ENCODE peak calls at places on chromosome 4, in four cellular contexts. E is neural crest cell, C is OCI-LY7, B is ascending aorta. Z is an unnamed sample.

GRCh38 chr4:140726776-140727500 is 29.2 kb downstream of the TBC1D9 start:
- DNase-seq in E (no peak), C (no peak), B (no peak), Z (no peak)

GRCh38 chr4:8910100-8910821 is 38.6 kb upstream of the HMX1 start:
- DNase-seq in E (no peak), C (no peak), B (peak), Z (no peak)

GRCh38 chr4:20520901-20521300 is 179.4 kb upstream of the PACRGL start:
- DNase-seq in E (no peak), C (no peak), B (no peak), Z (no peak)

GRCh38 chr4:74793757-74794340 is 474 bp downstream of the BTC start:
- DNase-seq in E (peak), C (no peak), B (peak), Z (peak)

GRCh38 chr4:176191974-176192373 is 3.4 kb downstream of the SPATA4 start:
- DNase-seq in E (no peak), C (no peak), B (no peak), Z (no peak)

GRCh38 chr4:139297001-139297410 is 4.3 kb upstream of the NAA15 start:
- DNase-seq in E (no peak), C (no peak), B (no peak), Z (no peak)

GRCh38 chr4:646460-646859 is 21.1 kb downstream of the PDE6B start:
- DNase-seq in E (no peak), C (no peak), B (no peak), Z (peak)

GRCh38 chr4:76238236-76238635 is 13.3 kb upstream of the FAM47E start:
- DNase-seq in E (no peak), C (no peak), B (no peak), Z (no peak)

GRCh38 chr4:48970471-48970921 is 15.6 kb upstream of the CWH43 start:
- DNase-seq in E (no peak), C (no peak), B (no peak), Z (peak)

GRCh38 chr4:137463377-137464003 is 68.8 kb downstream of the PCDH18 start:
- DNase-seq in E (no peak), C (no peak), B (no peak), Z (no peak)

GRCh38 chr4:158841540-158841939 is 72.7 kb downstream of the FNIP2 start:
- DNase-seq in E (no peak), C (no peak), B (no peak), Z (no peak)

GRCh38 chr4:11698846-11699590 is 270.3 kb upstream of the HS3ST1 start:
- DNase-seq in E (no peak), C (no peak), B (no peak), Z (no peak)

GRCh38 chr4:53682196-53682595 is 90.9 kb upstream of the LNX1 start:
- DNase-seq in E (no peak), C (no peak), B (no peak), Z (no peak)

GRCh38 chr4:26632916-26633315 is 49.0 kb downstream of the TBC1D19 start:
- DNase-seq in E (no peak), C (no peak), B (no peak), Z (no peak)

GRCh38 chr4:145735330-145735638 is 55.3 kb downstream of the C4orf51 start:
- DNase-seq in E (no peak), C (no peak), B (peak), Z (no peak)
- TF ChIP-seq CTCF in E (no peak), C (no peak), B (no peak), Z (no peak)

GRCh38 chr4:97548943-97549583 is 594.2 kb downstream of the STPG2 start:
- DNase-seq in E (no peak), C (no peak), B (no peak), Z (no peak)
- TF ChIP-seq CTCF in E (peak), C (no peak), B (no peak), Z (no peak)

GRCh38 chr4:83387922-83388676 is 53.5 kb upstream of the HPSE start:
- DNase-seq in E (no peak), C (peak), B (no peak), Z (peak)

GRCh38 chr4:83390965-83391364 is 56.3 kb upstream of the HPSE start:
- DNase-seq in E (no peak), C (peak), B (no peak), Z (no peak)

GRCh38 chr4:83389756-83390505 is 55.3 kb upstream of the HPSE start:
- DNase-seq in E (no peak), C (no peak), B (no peak), Z (no peak)

GRCh38 chr4:83389037-83389755 is 54.5 kb upstream of the HPSE start:
- DNase-seq in E (no peak), C (peak), B (no peak), Z (no peak)

GRCh38 chr4:83386931-83387897 is 52.6 kb upstream of the HPSE start:
- DNase-seq in E (no peak), C (no peak), B (no peak), Z (no peak)
- TF ChIP-seq CTCF in E (no peak), C (no peak), B (no peak), Z (no peak)

GRCh38 chr4:2849267-2850140 is 5.9 kb downstream of the ADD1 start:
- DNase-seq in E (no peak), C (no peak), B (no peak), Z (no peak)
- TF ChIP-seq CTCF in E (no peak), C (no peak), B (no peak), Z (no peak)

GRCh38 chr4:120263623-120264022 is 197.0 kb upstream of the MAD2L1 start:
- DNase-seq in E (no peak), C (no peak), B (no peak), Z (no peak)

GRCh38 chr4:120261117-120261516 is 194.5 kb upstream of the MAD2L1 start:
- DNase-seq in E (no peak), C (no peak), B (no peak), Z (no peak)

DNA sequence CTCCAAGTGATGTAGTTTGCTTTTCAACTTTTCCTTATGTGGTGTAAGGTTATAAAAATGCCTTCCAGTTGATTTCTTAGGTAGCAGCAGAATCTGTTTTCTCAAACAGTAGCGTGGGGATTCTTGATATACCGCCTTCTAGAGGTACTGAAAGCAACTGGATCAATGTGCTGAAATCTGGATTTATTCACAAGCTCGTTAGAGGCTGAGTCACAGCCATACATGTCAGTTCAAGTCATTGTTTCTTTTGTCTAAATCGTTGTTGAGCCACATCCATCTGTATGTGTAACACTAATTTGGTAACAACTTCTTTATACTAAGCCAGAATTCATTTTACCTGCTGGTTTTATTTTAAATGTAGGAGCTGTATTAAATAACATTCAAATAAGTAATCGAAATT is 200.0 kb upstream of the MAD2L1 start:
- DNase-seq in E (no peak), C (no peak), B (no peak), Z (no peak)
- TF ChIP-seq CTCF in E (no peak), C (no peak), B (no peak), Z (no peak)

GRCh38 chr4:111040904-111041303 is 418.0 kb upstream of the PITX2 start:
- DNase-seq in E (no peak), C (no peak), B (no peak), Z (no peak)

GRCh38 chr4:111046811-111047210 is 423.9 kb upstream of the PITX2 start:
- DNase-seq in E (no peak), C (no peak), B (no peak), Z (no peak)

GRCh38 chr4:111048316-111048715 is 425.4 kb upstream of the PITX2 start:
- DNase-seq in E (no peak), C (no peak), B (no peak), Z (no peak)

GRCh38 chr4:111043286-111043685 is 420.4 kb upstream of the PITX2 start:
- DNase-seq in E (no peak), C (no peak), B (no peak), Z (no peak)

DNA sequence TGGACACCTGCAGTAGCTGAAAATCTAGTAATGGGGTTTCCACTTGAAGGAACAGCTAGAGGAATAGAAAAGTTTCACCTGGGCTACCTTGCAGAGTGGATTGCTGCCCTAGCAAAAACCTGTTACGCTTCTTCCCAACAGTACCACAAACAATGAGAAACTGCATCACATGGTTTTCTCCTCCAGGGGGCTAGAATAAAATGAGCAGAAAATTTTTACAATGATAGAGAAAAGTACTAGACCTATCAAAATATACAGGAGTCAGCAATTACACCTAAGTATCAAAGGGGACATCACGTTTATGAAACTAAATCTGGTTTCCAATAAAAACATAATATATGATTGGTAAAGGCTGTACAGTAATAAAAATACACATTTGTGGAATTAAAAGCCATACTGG is 423.1 kb upstream of the PITX2 start:
- DNase-seq in E (no peak), C (no peak), B (no peak), Z (no peak)
- TF ChIP-seq CTCF in E (peak), C (peak), B (no peak), Z (no peak)